ENCODE peak calls at places on chromosomes 1 and 21, in nine cellular contexts. H is gastrocnemius medialis, X is progenitor cell of endocrine pancreas, V is fibroblast of lung, Z is heart left ventricle, N is cardiac fibroblast, L is IMR-90, K is cardiac muscle cell, P is GM13976. F is an unnamed sample.

GRCh38 chr21:28018741-28019669 is 973.7 kb downstream of the LTN1 start:
- DNase-seq in H (no peak), X (no peak), L (peak; percentile 5), V (no peak), K (peak; percentile 20), Z (no peak), N (peak; percentile 10), P (no peak), F (no peak)

GRCh38 chr1:68470388-68470970 is 20.7 kb upstream of the RPE65 start:
- DNase-seq in N (peak; percentile 53), L (peak; percentile 41), P (no peak), H (no peak), K (peak; percentile 24), V (no peak), X (no peak), Z (no peak), F (no peak)

GRCh38 chr1:34808051-34808810 is 15.4 kb downstream of the GJA4 start:
- DNase-seq in Z (no peak), L (no peak), X (no peak), H (no peak), K (no peak), V (peak; percentile 38), N (no peak), P (no peak), F (no peak)

GRCh38 chr1:55490556-55490955 is 275.4 kb upstream of the USP24 start:
- DNase-seq in V (peak; percentile 76), K (no peak), Z (no peak), N (no peak), P (no peak), L (peak; percentile 76), X (no peak), H (no peak), F (no peak)

GRCh38 chr1:156592158-156592909 is 758 bp downstream of the NAXE start:
- DNase-seq in L (no peak), H (no peak), Z (no peak), N (no peak), V (peak; percentile 2), X (no peak), K (no peak), P (no peak), F (no peak)

GRCh38 chr1:236451796-236452373 is 57.8 kb downstream of the EDARADD start:
- DNase-seq in K (peak; percentile 12), L (no peak), H (no peak), X (no peak), V (no peak), Z (no peak), N (peak; percentile 14), P (peak; percentile 54), F (no peak)

GRCh38 chr1:65955503-65955902 is 162.8 kb downstream of the PDE4B start:
- DNase-seq in N (no peak), K (no peak), Z (no peak), H (no peak), P (no peak), X (no peak), L (no peak), V (no peak), F (no peak)

GRCh38 chr1:10553124-10553523 is 78.4 kb downstream of the PEX14 start:
- DNase-seq in P (no peak), Z (no peak), K (no peak), N (no peak), L (no peak), V (no peak), H (no peak), X (no peak), F (no peak)

DNA sequence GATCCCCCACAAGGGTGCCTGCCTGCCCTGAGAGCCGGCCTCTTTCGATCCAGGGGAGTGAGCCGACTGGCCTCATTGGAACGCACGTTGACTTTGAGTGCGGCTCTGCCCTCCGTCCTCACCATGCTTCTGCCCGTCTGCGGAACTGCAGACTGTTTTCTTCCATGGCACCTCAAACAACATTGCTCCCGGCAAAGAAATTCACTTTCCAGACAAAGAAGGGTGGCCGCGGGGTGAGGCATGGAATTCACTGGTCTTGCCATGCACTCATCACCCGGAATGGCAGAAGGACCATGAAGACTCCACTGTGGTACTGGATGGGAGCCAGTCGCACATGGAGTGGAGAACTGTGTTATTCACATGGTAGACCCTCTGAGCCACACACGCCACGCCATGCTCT is 169.5 kb downstream of the NPHP4 start:
- DNase-seq in H (no peak), P (no peak), Z (no peak), N (no peak), L (no peak), X (no peak), K (no peak), V (no peak), F (no peak)
- TF ChIP-seq CTCF in H (no peak), P (no peak), Z (no peak), N (no peak), L (no peak), X (no peak), K (no peak), V (no peak), F (no peak)

GRCh38 chr1:204206121-204206520 is 7.7 kb downstream of the GOLT1A start:
- DNase-seq in L (peak; percentile 33), X (no peak), Z (no peak), V (peak; percentile 4), H (no peak), K (no peak), P (no peak), N (peak; percentile 33), F (no peak)
- TF ChIP-seq CTCF in L (peak; percentile 24), X (no peak), Z (no peak), V (peak; percentile 36), H (no peak), K (no peak), P (no peak), N (peak; percentile 17), F (no peak)

GRCh38 chr21:42469272-42469671 is 26.8 kb downstream of the RSPH1 start:
- DNase-seq in N (no peak), H (no peak), P (no peak), Z (no peak), X (no peak), L (no peak), V (no peak), K (no peak), F (no peak)

GRCh38 chr21:42467613-42467983 is 28.4 kb downstream of the RSPH1 start:
- DNase-seq in L (no peak), N (no peak), Z (no peak), K (no peak), P (no peak), H (no peak), X (no peak), V (no peak), F (no peak)

GRCh38 chr21:42468511-42469131 is 27.4 kb downstream of the RSPH1 start:
- DNase-seq in P (no peak), K (no peak), V (peak; percentile 8), H (no peak), N (no peak), X (no peak), Z (no peak), L (no peak), F (no peak)

GRCh38 chr21:42465008-42465878 is 30.8 kb downstream of the RSPH1 start:
- DNase-seq in P (no peak), N (peak; percentile 21), X (no peak), L (no peak), V (peak; percentile 6), Z (no peak), K (no peak), H (no peak), F (no peak)

GRCh38 chr21:42466700-42467612 is 29.1 kb downstream of the RSPH1 start:
- DNase-seq in K (peak; percentile 45), N (peak; percentile 23), X (no peak), V (peak; percentile 52), H (no peak), Z (no peak), L (peak; percentile 7), P (peak; percentile 57), F (no peak)
- TF ChIP-seq CTCF in K (peak; percentile 23), N (peak; percentile 23), X (peak; percentile 28), V (peak; percentile 17), H (peak; percentile 46), Z (peak; percentile 20), L (no peak), P (peak; percentile 40), F (peak; percentile 2)

GRCh38 chr1:54151013-54151412 is 1.8 kb downstream of the CDCP2 start:
- DNase-seq in X (no peak), V (no peak), H (no peak), Z (no peak), N (no peak), L (no peak), P (no peak), K (no peak), F (no peak)
- TF ChIP-seq CTCF in X (no peak), V (no peak), H (no peak), Z (no peak), N (no peak), L (no peak), P (no peak), K (no peak), F (no peak)

DNA sequence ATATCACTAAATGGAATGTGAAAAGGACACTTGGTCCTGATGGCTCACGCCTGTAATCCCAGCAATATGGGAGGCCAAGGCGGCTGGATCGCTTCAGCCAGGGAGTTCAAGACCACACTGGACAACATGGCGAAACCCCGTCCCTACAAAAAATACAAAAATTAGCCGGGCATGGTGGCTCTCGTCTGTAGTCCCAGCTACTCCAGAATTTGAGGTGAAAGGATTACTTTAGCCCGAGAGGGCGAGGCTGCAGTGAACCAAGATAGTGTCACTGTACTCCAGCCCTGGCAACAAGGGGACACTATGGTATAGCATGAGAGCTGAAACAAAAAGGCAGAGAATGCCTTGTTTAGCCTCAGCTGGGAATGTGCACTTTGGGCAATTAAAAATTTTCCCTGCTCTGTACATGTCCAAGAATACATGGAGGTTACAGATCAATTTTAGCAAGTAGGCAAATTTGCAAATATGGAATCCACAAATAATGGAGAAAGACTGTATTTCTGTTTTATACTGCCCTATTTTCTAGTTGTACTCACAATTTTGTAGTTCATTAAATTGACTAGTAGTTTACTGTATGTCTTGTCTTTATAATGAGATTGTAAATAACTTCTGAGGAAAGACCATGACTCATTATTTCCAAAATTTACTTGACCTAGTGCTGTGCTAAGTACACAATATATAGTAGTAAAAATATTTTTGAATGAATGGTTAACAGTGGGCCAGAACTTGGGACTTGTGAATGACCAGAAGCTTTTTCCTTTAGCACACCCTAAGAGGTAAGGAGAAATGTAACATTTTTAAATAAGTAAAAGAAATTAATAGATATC is 2.0 kb upstream of the ANGEL2 start:
- DNase-seq in X (no peak), N (no peak), P (no peak), Z (no peak), H (no peak), K (no peak), V (no peak), L (no peak), F (no peak)
- TF ChIP-seq CTCF in X (no peak), N (no peak), P (no peak), Z (no peak), H (no peak), K (no peak), V (no peak), L (no peak), F (no peak)

DNA sequence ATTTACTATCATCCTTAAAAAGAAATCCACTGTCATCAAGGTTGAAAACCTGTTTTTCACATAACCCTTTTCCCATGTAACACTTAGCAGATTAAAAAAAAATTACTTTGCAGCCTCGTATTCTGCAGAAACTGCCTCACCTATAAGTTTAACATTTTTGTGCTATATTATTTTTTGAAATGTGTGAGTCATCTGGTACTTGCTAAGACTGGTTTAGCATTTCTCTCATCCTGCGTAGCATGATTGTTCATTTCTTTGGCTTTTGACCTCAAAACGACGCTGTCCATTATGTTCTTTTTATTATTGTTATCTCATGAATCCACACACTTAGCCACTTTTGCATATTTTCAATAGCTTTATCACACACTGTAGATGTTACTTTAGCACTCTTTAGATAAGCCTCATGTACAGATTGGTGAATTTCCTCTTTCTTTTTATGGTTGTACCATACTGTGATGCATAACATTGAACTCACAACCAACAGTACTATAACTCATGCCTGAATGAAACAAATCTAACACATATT is 1005.0 kb upstream of the NCAM2 start:
- DNase-seq in K (no peak), H (no peak), X (no peak), Z (no peak), V (no peak), P (no peak), N (no peak), L (no peak), F (no peak)
- TF ChIP-seq CTCF in K (no peak), H (no peak), X (no peak), Z (no peak), V (no peak), P (no peak), N (no peak), L (no peak), F (no peak)

F was measured in D721Med.